ENCODE peak calls at places on chromosomes 3 and 15, in eight cellular contexts. One of them, this sample, is unnamed.

GRCh38 chr15:31786360-31786759 is 244.0 kb upstream of the CHRNA7 start:
- DNase-seq in T-helper 22 cell: no peak
- DNase-seq in cerebellar nuclear complex: no peak
- DNase-seq in stimulated activated CD4-positive, alpha-beta T cell treated with anti-CD3 and anti-CD28 coated beads, Interleukin-4, amount 100 ng/mL, for 4 hours: no peak
- DNase-seq in caudate nucleus: no peak
- DNase-seq in activated naive CD4-positive, alpha-beta T cell treated with anti-CD3 and anti-CD28 coated beads, Interleukin-2, amount 10 ng/mL, durations not matched to agents 7 days and 5 days: no peak
- DNase-seq in upper lobe of right lung: no peak
- DNase-seq in posterior cingulate gyrus: no peak
- DNase-seq in this sample: no peak

GRCh38 chr15:79989682-79990081 is 18.7 kb upstream of the BCL2A1 start:
- DNase-seq in T-helper 22 cell: no peak
- DNase-seq in cerebellar nuclear complex: no peak
- DNase-seq in stimulated activated CD4-positive, alpha-beta T cell treated with anti-CD3 and anti-CD28 coated beads, Interleukin-4, amount 100 ng/mL, for 4 hours: no peak
- DNase-seq in caudate nucleus: no peak
- DNase-seq in activated naive CD4-positive, alpha-beta T cell treated with anti-CD3 and anti-CD28 coated beads, Interleukin-2, amount 10 ng/mL, durations not matched to agents 7 days and 5 days: no peak
- DNase-seq in upper lobe of right lung: peak
- DNase-seq in posterior cingulate gyrus: no peak
- DNase-seq in this sample: no peak

GRCh38 chr15:88090406-88091085 is 166.0 kb downstream of the NTRK3 start:
- DNase-seq in T-helper 22 cell: no peak
- DNase-seq in cerebellar nuclear complex: peak
- DNase-seq in stimulated activated CD4-positive, alpha-beta T cell treated with anti-CD3 and anti-CD28 coated beads, Interleukin-4, amount 100 ng/mL, for 4 hours: no peak
- DNase-seq in caudate nucleus: no peak
- DNase-seq in activated naive CD4-positive, alpha-beta T cell treated with anti-CD3 and anti-CD28 coated beads, Interleukin-2, amount 10 ng/mL, durations not matched to agents 7 days and 5 days: no peak
- DNase-seq in upper lobe of right lung: no peak
- DNase-seq in posterior cingulate gyrus: peak
- DNase-seq in this sample: no peak

GRCh38 chr3:122265937-122266336 is 59.1 kb upstream of the CSTA start:
- DNase-seq in T-helper 22 cell: no peak
- DNase-seq in cerebellar nuclear complex: no peak
- DNase-seq in stimulated activated CD4-positive, alpha-beta T cell treated with anti-CD3 and anti-CD28 coated beads, Interleukin-4, amount 100 ng/mL, for 4 hours: no peak
- DNase-seq in caudate nucleus: no peak
- DNase-seq in activated naive CD4-positive, alpha-beta T cell treated with anti-CD3 and anti-CD28 coated beads, Interleukin-2, amount 10 ng/mL, durations not matched to agents 7 days and 5 days: no peak
- DNase-seq in upper lobe of right lung: no peak
- DNase-seq in posterior cingulate gyrus: no peak
- DNase-seq in this sample: no peak

GRCh38 chr3:27685474-27685873 is 36.6 kb downstream of the EOMES start:
- DNase-seq in T-helper 22 cell: no peak
- DNase-seq in cerebellar nuclear complex: no peak
- DNase-seq in stimulated activated CD4-positive, alpha-beta T cell treated with anti-CD3 and anti-CD28 coated beads, Interleukin-4, amount 100 ng/mL, for 4 hours: no peak
- DNase-seq in caudate nucleus: no peak
- DNase-seq in activated naive CD4-positive, alpha-beta T cell treated with anti-CD3 and anti-CD28 coated beads, Interleukin-2, amount 10 ng/mL, durations not matched to agents 7 days and 5 days: no peak
- DNase-seq in upper lobe of right lung: no peak
- DNase-seq in posterior cingulate gyrus: no peak
- DNase-seq in this sample: no peak

GRCh38 chr3:5022966-5023776 is 43.9 kb downstream of the BHLHE40 start:
- DNase-seq in T-helper 22 cell: no peak
- DNase-seq in cerebellar nuclear complex: no peak
- DNase-seq in stimulated activated CD4-positive, alpha-beta T cell treated with anti-CD3 and anti-CD28 coated beads, Interleukin-4, amount 100 ng/mL, for 4 hours: no peak
- DNase-seq in caudate nucleus: no peak
- DNase-seq in activated naive CD4-positive, alpha-beta T cell treated with anti-CD3 and anti-CD28 coated beads, Interleukin-2, amount 10 ng/mL, durations not matched to agents 7 days and 5 days: no peak
- DNase-seq in upper lobe of right lung: no peak
- DNase-seq in posterior cingulate gyrus: no peak
- DNase-seq in this sample: no peak

GRCh38 chr3:132352556-132353143 is 35.4 kb downstream of the ACP3 start:
- DNase-seq in T-helper 22 cell: peak
- DNase-seq in cerebellar nuclear complex: no peak
- DNase-seq in stimulated activated CD4-positive, alpha-beta T cell treated with anti-CD3 and anti-CD28 coated beads, Interleukin-4, amount 100 ng/mL, for 4 hours: peak
- DNase-seq in caudate nucleus: no peak
- DNase-seq in activated naive CD4-positive, alpha-beta T cell treated with anti-CD3 and anti-CD28 coated beads, Interleukin-2, amount 10 ng/mL, durations not matched to agents 7 days and 5 days: peak
- DNase-seq in upper lobe of right lung: no peak
- DNase-seq in posterior cingulate gyrus: no peak
- DNase-seq in this sample: peak

GRCh38 chr3:105828703-105829102 is 40.1 kb downstream of the CBLB start:
- DNase-seq in T-helper 22 cell: no peak
- DNase-seq in cerebellar nuclear complex: no peak
- DNase-seq in stimulated activated CD4-positive, alpha-beta T cell treated with anti-CD3 and anti-CD28 coated beads, Interleukin-4, amount 100 ng/mL, for 4 hours: no peak
- DNase-seq in caudate nucleus: no peak
- DNase-seq in activated naive CD4-positive, alpha-beta T cell treated with anti-CD3 and anti-CD28 coated beads, Interleukin-2, amount 10 ng/mL, durations not matched to agents 7 days and 5 days: no peak
- DNase-seq in upper lobe of right lung: no peak
- DNase-seq in posterior cingulate gyrus: no peak
- DNase-seq in this sample: no peak

GRCh38 chr15:76963596-76963995 is 31.3 kb upstream of the PSTPIP1 start:
- DNase-seq in T-helper 22 cell: no peak
- DNase-seq in cerebellar nuclear complex: no peak
- DNase-seq in stimulated activated CD4-positive, alpha-beta T cell treated with anti-CD3 and anti-CD28 coated beads, Interleukin-4, amount 100 ng/mL, for 4 hours: no peak
- DNase-seq in caudate nucleus: no peak
- DNase-seq in activated naive CD4-positive, alpha-beta T cell treated with anti-CD3 and anti-CD28 coated beads, Interleukin-2, amount 10 ng/mL, durations not matched to agents 7 days and 5 days: no peak
- DNase-seq in upper lobe of right lung: no peak
- DNase-seq in posterior cingulate gyrus: no peak
- DNase-seq in this sample: no peak

GRCh38 chr3:107705046-107705445 is 182.3 kb downstream of the BBX start:
- DNase-seq in T-helper 22 cell: no peak
- DNase-seq in cerebellar nuclear complex: no peak
- DNase-seq in stimulated activated CD4-positive, alpha-beta T cell treated with anti-CD3 and anti-CD28 coated beads, Interleukin-4, amount 100 ng/mL, for 4 hours: no peak
- DNase-seq in caudate nucleus: no peak
- DNase-seq in activated naive CD4-positive, alpha-beta T cell treated with anti-CD3 and anti-CD28 coated beads, Interleukin-2, amount 10 ng/mL, durations not matched to agents 7 days and 5 days: no peak
- DNase-seq in upper lobe of right lung: no peak
- DNase-seq in posterior cingulate gyrus: no peak
- DNase-seq in this sample: no peak

GRCh38 chr3:193350744-193351143 is 27.8 kb downstream of the ATP13A5 start:
- DNase-seq in T-helper 22 cell: no peak
- DNase-seq in cerebellar nuclear complex: no peak
- DNase-seq in stimulated activated CD4-positive, alpha-beta T cell treated with anti-CD3 and anti-CD28 coated beads, Interleukin-4, amount 100 ng/mL, for 4 hours: no peak
- DNase-seq in caudate nucleus: no peak
- DNase-seq in activated naive CD4-positive, alpha-beta T cell treated with anti-CD3 and anti-CD28 coated beads, Interleukin-2, amount 10 ng/mL, durations not matched to agents 7 days and 5 days: no peak
- DNase-seq in upper lobe of right lung: no peak
- DNase-seq in posterior cingulate gyrus: no peak
- DNase-seq in this sample: no peak

GRCh38 chr3:187616307-187616939 is 53.8 kb downstream of the SST start:
- DNase-seq in T-helper 22 cell: peak
- DNase-seq in cerebellar nuclear complex: no peak
- DNase-seq in stimulated activated CD4-positive, alpha-beta T cell treated with anti-CD3 and anti-CD28 coated beads, Interleukin-4, amount 100 ng/mL, for 4 hours: peak
- DNase-seq in caudate nucleus: peak
- DNase-seq in activated naive CD4-positive, alpha-beta T cell treated with anti-CD3 and anti-CD28 coated beads, Interleukin-2, amount 10 ng/mL, durations not matched to agents 7 days and 5 days: peak
- DNase-seq in upper lobe of right lung: no peak
- DNase-seq in posterior cingulate gyrus: no peak
- DNase-seq in this sample: peak

GRCh38 chr3:76824658-76825310 is 215.1 kb upstream of the ROBO2 start:
- DNase-seq in T-helper 22 cell: no peak
- DNase-seq in cerebellar nuclear complex: no peak
- DNase-seq in stimulated activated CD4-positive, alpha-beta T cell treated with anti-CD3 and anti-CD28 coated beads, Interleukin-4, amount 100 ng/mL, for 4 hours: no peak
- DNase-seq in caudate nucleus: no peak
- DNase-seq in activated naive CD4-positive, alpha-beta T cell treated with anti-CD3 and anti-CD28 coated beads, Interleukin-2, amount 10 ng/mL, durations not matched to agents 7 days and 5 days: no peak
- DNase-seq in upper lobe of right lung: no peak
- DNase-seq in posterior cingulate gyrus: no peak
- DNase-seq in this sample: no peak